ENCODE peak calls at places on chromosomes 11 and 22, in five cellular contexts. U, P, C, M and L are unnamed samples.

GRCh38 chr11:66766681-66767080 is 37.7 kb upstream of the SPTBN2 start:
- DNase-seq in P (no peak), M (no peak), C (no peak), U (no peak), L (no peak)

GRCh38 chr11:102287963-102288744 is 29.1 kb upstream of the BIRC3 start:
- DNase-seq in P (peak; percentile 88), U (no peak), M (no peak), C (peak; percentile 47), L (peak; percentile 46)

GRCh38 chr22:31491218-31491962 is 1.7 kb upstream of the EIF4ENIF1 start:
- DNase-seq in M (no peak), U (no peak), P (no peak), C (no peak), L (no peak)

GRCh38 chr11:35419713-35420333 is 465 bp upstream of the SLC1A2 start:
- DNase-seq in P (peak; percentile 52), U (no peak), C (no peak), M (peak; percentile 62), L (no peak)

GRCh38 chr22:28703436-28703835 is 23.8 kb upstream of the TTC28 start:
- DNase-seq in M (no peak), U (no peak), P (no peak), C (no peak), L (no peak)

GRCh38 chr11:105466582-105467228 is 143.2 kb upstream of the GRIA4 start:
- DNase-seq in P (peak; percentile 3), U (no peak), M (no peak), C (no peak), L (no peak)

GRCh38 chr11:85086511-85087284 is 540.4 kb downstream of the DLG2 start:
- DNase-seq in U (no peak), M (no peak), C (no peak), P (peak; percentile 62), L (no peak)

GRCh38 chr11:2360081-2360642 is 16.9 kb upstream of the CD81 start:
- DNase-seq in P (no peak), M (no peak), U (no peak), C (no peak), L (no peak)

GRCh38 chr11:536841-537621 is at the start of gene LRRC56:
- DNase-seq in U (peak; percentile 89), C (peak; percentile 84), M (peak; percentile 93), P (peak; percentile 86), L (peak; percentile 84)

GRCh38 chr22:30290679-30291333 is 1.5 kb upstream of the CASTOR1 start:
- DNase-seq in M (peak; percentile 82), C (peak; percentile 90), P (peak; percentile 59), U (no peak), L (peak; percentile 92)

GRCh38 chr11:17423533-17424310 is 35.3 kb upstream of the KCNJ11 start:
- DNase-seq in P (no peak), C (no peak), M (peak; percentile 65), U (no peak), L (no peak)

GRCh38 chr22:29167032-29167911 is 38.4 kb upstream of the EMID1 start:
- DNase-seq in U (peak; percentile 23), M (peak; percentile 14), C (no peak), P (no peak), L (no peak)

GRCh38 chr11:130414107-130415088 is 14.0 kb downstream of the ADAMTS8 start:
- DNase-seq in P (peak; percentile 49), M (no peak), U (no peak), C (no peak), L (no peak)

DNA sequence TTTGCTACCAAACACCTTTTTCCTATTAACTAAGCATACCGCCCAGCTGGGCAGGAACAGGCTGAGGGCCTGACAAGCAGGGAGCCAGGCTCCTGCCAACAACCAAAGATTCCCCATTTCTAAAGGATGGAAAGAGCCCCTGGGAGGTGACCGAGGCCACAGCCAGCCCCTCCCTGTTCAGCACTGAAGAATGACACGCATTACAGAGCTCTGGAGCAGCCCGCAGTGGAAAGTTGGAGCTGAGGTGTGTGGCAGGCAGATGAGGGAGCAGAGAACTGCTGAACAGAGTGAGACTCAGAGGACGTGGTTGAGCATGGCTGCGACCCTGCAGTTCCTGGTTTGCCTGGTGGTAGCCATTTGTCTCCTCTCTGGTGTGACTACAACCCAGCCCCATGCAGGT is at the start of gene FAM180B:
- DNase-seq in M (no peak), C (no peak), U (no peak), P (no peak), L (no peak)
- H3K36me3 ChIP-seq in M (peaks cover 25% of the 10 kb centered on the region), C (no peaks in the 10 kb centered on the region), U (peaks cover 32% of the 10 kb centered on the region), P (peaks cover 19% of the 10 kb centered on the region), L (peaks cover 28% of the 10 kb centered on the region)

GRCh38 chr11:70376621-70377020 is 21.7 kb upstream of the CTTN start:
- DNase-seq in P (no peak), U (no peak), M (no peak), C (no peak), L (no peak)

GRCh38 chr11:70377645-70378044 is 20.7 kb upstream of the CTTN start:
- DNase-seq in M (no peak), U (no peak), P (no peak), C (no peak), L (no peak)

GRCh38 chr11:70371241-70371640 is 27.1 kb upstream of the CTTN start:
- DNase-seq in M (no peak), P (no peak), U (no peak), C (no peak), L (no peak)

GRCh38 chr11:70367071-70367470 is 31.3 kb upstream of the CTTN start:
- DNase-seq in C (no peak), M (no peak), P (no peak), U (no peak), L (no peak)

GRCh38 chr11:70372076-70372475 is 26.3 kb upstream of the CTTN start:
- DNase-seq in C (no peak), M (no peak), P (no peak), U (no peak), L (no peak)
- H3K36me3 ChIP-seq in C (no peaks in the 10 kb centered on the region), M (peaks cover 33% of the 10 kb centered on the region), P (peaks cover 31% of the 10 kb centered on the region), U (peaks cover 18% of the 10 kb centered on the region), L (peaks cover 14% of the 10 kb centered on the region)

GRCh38 chr22:49553076-49553475 is 274.6 kb downstream of the BRD1 start:
- DNase-seq in M (peak; percentile 14), P (no peak), U (no peak), C (no peak), L (no peak)
- H3K36me3 ChIP-seq in M (no peaks in the 10 kb centered on the region), P (no peaks in the 10 kb centered on the region), U (no peaks in the 10 kb centered on the region), C (no peaks in the 10 kb centered on the region), L (no peaks in the 10 kb centered on the region)

GRCh38 chr11:113271551-113272245 is 42.7 kb upstream of the TTC12 start:
- DNase-seq in P (no peak), C (no peak), M (no peak), U (no peak), L (no peak)

GRCh38 chr11:113272281-113272680 is 42.1 kb upstream of the TTC12 start:
- DNase-seq in U (no peak), P (no peak), C (no peak), M (no peak), L (no peak)

GRCh38 chr11:113274708-113275582 is 39.4 kb upstream of the TTC12 start:
- DNase-seq in P (peak; percentile 33), U (no peak), C (no peak), M (no peak), L (no peak)

GRCh38 chr11:113273720-113274119 is 40.7 kb upstream of the TTC12 start:
- DNase-seq in P (no peak), C (no peak), M (no peak), U (no peak), L (no peak)

DNA sequence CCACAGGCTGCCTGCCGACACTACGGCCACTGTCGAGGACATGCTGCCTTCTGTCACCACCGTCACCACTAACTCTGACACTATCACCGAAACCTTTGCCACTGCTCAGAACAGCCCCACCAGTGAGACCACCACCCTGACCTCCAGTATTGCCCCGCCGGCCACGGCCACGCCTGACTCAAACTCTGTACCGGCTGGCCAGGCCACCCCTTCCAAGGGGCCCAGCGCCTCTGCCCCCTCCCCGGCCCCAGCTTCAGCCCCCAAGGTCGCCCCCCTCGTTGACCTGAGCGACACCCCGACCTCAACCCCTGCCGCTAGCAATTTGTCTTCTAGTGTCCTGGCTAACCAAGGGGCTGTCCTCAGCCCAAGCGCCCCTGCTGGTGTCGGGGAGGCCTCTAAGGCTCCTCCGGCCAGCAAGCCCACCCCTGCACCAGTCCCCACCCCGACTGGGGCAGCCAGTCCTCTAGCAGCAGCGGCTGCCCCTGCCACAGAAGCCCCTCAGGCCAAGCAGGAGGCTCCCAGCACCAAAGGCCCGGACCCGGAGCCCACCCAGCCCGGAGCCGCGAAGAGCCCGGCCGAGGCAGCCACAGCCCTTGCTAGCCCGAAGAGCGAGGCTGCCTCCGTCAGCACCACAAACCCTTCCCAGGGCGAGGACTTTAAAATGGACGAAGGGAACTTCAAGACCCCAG is 41.3 kb upstream of the TTC12 start:
- DNase-seq in M (no peak), U (no peak), C (no peak), P (no peak), L (no peak)
- H3K36me3 ChIP-seq in M (no peaks in the 10 kb centered on the region), U (no peaks in the 10 kb centered on the region), C (no peaks in the 10 kb centered on the region), P (no peaks in the 10 kb centered on the region), L (no peaks in the 10 kb centered on the region)